ENCODE peak calls at places on chromosomes 12 and 14, in four cellular contexts. One of them, this sample, is unnamed.

GRCh38 chr14:61839452-61839851 is 77.2 kb downstream of the SNAPC1 start:
- DNase-seq in HepG2: no peak
- DNase-seq in K562: no peak
- DNase-seq in GM12878: no peak
- DNase-seq in this sample: no peak

GRCh38 chr12:101051901-101052550 is 158.0 kb downstream of the SLC5A8 start:
- DNase-seq in HepG2: peak
- DNase-seq in K562: no peak
- DNase-seq in GM12878: no peak
- DNase-seq in this sample: peak

GRCh38 chr12:11947218-11947617 is 123.5 kb upstream of the BCL2L14 start:
- DNase-seq in HepG2: no peak
- DNase-seq in K562: no peak
- DNase-seq in GM12878: no peak
- DNase-seq in this sample: no peak

GRCh38 chr12:26651566-26652188 is 181.3 kb downstream of the ITPR2 start:
- DNase-seq in HepG2: peak
- DNase-seq in K562: peak
- DNase-seq in GM12878: peak
- DNase-seq in this sample: peak

GRCh38 chr12:31736472-31736871 is 7.7 kb upstream of the AMN1 start:
- DNase-seq in HepG2: no peak
- DNase-seq in K562: no peak
- DNase-seq in GM12878: no peak
- DNase-seq in this sample: no peak

GRCh38 chr14:22767323-22767589 is 768 bp downstream of the OXA1L start:
- DNase-seq in HepG2: no peak
- DNase-seq in K562: no peak
- DNase-seq in GM12878: no peak
- DNase-seq in this sample: no peak

GRCh38 chr12:94435511-94435927 is 24.1 kb downstream of the CEP83 start:
- DNase-seq in HepG2: no peak
- DNase-seq in K562: no peak
- DNase-seq in GM12878: no peak
- DNase-seq in this sample: no peak

GRCh38 chr14:61876362-61877049 is 114.3 kb downstream of the SNAPC1 start:
- DNase-seq in HepG2: no peak
- DNase-seq in K562: no peak
- DNase-seq in GM12878: no peak
- DNase-seq in this sample: no peak

GRCh38 chr14:90388437-90388836 is 8.4 kb upstream of the CALM1 start:
- DNase-seq in HepG2: no peak
- DNase-seq in K562: no peak
- DNase-seq in GM12878: no peak
- DNase-seq in this sample: no peak

GRCh38 chr14:66482873-66483272 is 3.3 kb upstream of the CCDC196 start:
- DNase-seq in HepG2: no peak
- DNase-seq in K562: no peak
- DNase-seq in GM12878: no peak
- DNase-seq in this sample: no peak

GRCh38 chr12:48681738-48682532 is at the start of gene KANSL2:
- DNase-seq in HepG2: peak
- DNase-seq in K562: peak
- DNase-seq in GM12878: peak
- DNase-seq in this sample: peak

GRCh38 chr12:4579305-4580097 is 17.5 kb downstream of the DYRK4 start:
- DNase-seq in HepG2: peak
- DNase-seq in K562: peak
- DNase-seq in GM12878: no peak
- DNase-seq in this sample: no peak

GRCh38 chr14:29536886-29537511 is 390.6 kb downstream of the PRKD1 start:
- DNase-seq in HepG2: peak
- DNase-seq in K562: no peak
- DNase-seq in GM12878: no peak
- DNase-seq in this sample: no peak

GRCh38 chr14:59688224-59689170 is 111.9 kb upstream of the CCDC175 start:
- DNase-seq in HepG2: peak
- DNase-seq in K562: peak
- DNase-seq in GM12878: no peak
- DNase-seq in this sample: peak

GRCh38 chr14:69574266-69574953 is at the start of gene CCDC177:
- DNase-seq in HepG2: peak
- DNase-seq in K562: peak
- DNase-seq in GM12878: no peak
- DNase-seq in this sample: peak

GRCh38 chr12:6423267-6424007 is 21.3 kb upstream of the CD27 start:
- DNase-seq in HepG2: peak
- DNase-seq in K562: peak
- DNase-seq in GM12878: no peak
- DNase-seq in this sample: peak

GRCh38 chr12:113449839-113450238 is 21.8 kb downstream of the LHX5 start:
- DNase-seq in HepG2: no peak
- DNase-seq in K562: no peak
- DNase-seq in GM12878: no peak
- DNase-seq in this sample: no peak

GRCh38 chr12:95633049-95633545 is 81.8 kb upstream of the USP44 start:
- DNase-seq in HepG2: peak
- DNase-seq in K562: no peak
- DNase-seq in GM12878: no peak
- DNase-seq in this sample: no peak

GRCh38 chr14:61832783-61833182 is 70.6 kb downstream of the SNAPC1 start:
- DNase-seq in HepG2: no peak
- DNase-seq in K562: no peak
- DNase-seq in GM12878: no peak
- DNase-seq in this sample: no peak

DNA sequence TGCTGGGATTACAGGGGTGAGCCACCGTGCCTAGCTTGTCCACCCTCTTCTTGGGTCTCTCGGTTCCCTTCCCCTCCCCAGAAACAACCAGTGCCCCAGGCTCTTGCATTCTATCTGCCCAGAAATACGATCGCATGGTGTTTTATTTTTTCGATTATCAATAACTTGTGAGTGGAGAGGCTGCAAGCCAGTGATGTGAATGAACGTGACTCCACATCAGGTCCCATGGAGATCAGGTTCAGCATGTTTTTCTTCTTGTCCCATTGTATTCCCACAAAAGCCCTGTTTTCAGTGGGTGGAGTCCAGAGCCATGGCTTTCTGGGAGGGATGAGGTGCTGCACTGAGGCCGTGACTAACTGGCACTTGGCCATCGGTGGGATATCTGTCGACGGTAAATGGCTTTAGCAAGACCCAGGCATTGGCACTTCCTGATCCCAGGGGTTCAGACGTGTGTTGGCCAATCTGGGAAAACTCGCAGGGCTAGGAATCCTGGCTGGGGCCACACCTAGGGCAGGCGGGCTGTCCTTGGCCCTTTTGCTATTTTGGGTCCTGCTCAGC is 12.7 kb upstream of the HNF1A start:
- DNase-seq in HepG2: no peak
- DNase-seq in K562: no peak
- DNase-seq in GM12878: no peak
- DNase-seq in this sample: no peak
- TF ChIP-seq SP1 in HepG2: no peak
- TF ChIP-seq SP1 in K562: no peak
- TF ChIP-seq SP1 in GM12878: no peak
- TF ChIP-seq SP1 in this sample: no peak

DNA sequence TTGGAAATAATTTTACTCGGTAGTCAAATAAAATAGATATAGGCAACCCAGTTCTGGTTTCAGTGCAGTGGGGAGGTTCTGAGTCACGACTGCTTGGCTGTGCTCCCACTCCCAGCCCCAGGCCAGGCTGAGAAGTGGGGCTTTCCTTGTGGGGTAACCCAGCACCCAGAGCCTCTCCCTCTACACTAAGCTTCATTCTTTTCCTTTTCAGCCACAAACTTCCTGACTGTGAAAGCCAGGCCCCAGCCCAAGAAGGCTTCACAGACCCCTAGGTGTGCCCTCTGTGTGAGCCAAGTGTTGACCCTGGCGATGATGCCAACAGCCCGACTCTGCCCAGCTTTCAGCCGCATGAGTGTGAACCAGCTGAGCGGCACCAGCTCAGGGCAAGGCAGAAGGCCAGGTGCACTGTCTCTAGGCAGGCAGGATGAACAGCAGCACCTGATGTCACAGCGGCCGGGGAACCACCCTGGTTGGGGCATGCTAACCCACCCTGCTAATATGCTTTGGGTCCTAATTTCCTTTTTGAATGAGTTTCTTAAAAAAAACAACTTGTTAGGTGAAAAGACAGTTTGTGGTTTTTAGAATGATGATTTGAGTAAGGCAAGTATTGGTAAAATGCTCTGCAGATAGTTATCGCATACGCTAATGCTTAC is 42.2 kb upstream of the ATP23 start:
- DNase-seq in HepG2: no peak
- DNase-seq in K562: no peak
- DNase-seq in GM12878: peak
- DNase-seq in this sample: no peak
- TF ChIP-seq FOXK2 in HepG2: no peak
- TF ChIP-seq FOXK2 in K562: no peak
- TF ChIP-seq FOXK2 in GM12878: no peak
- TF ChIP-seq FOXK2 in this sample: no peak

DNA sequence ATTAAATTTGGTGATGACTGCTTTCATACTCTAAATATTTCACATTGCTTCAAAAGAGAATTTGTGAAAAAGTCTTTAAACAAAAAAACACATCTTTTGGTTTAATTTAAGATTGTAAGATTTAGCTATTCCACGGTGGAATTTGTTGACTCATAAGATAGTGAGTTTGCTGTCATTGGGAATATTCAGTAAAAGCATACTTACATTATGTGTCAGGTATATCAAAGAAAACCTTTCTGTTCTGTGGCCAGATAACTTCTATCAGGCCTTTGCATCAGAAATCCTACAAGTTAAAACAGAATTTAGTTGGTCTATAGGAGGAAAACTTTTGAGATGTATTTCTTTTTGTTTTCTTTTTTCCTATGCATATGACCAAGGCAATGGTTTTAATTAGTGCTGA is 148.8 kb upstream of the E2F7 start:
- DNase-seq in HepG2: no peak
- DNase-seq in K562: no peak
- DNase-seq in GM12878: no peak
- DNase-seq in this sample: no peak
- TF ChIP-seq FOXM1 in HepG2: no peak
- TF ChIP-seq FOXM1 in K562: no peak
- TF ChIP-seq FOXM1 in GM12878: no peak
- TF ChIP-seq FOXM1 in this sample: no peak

DNA sequence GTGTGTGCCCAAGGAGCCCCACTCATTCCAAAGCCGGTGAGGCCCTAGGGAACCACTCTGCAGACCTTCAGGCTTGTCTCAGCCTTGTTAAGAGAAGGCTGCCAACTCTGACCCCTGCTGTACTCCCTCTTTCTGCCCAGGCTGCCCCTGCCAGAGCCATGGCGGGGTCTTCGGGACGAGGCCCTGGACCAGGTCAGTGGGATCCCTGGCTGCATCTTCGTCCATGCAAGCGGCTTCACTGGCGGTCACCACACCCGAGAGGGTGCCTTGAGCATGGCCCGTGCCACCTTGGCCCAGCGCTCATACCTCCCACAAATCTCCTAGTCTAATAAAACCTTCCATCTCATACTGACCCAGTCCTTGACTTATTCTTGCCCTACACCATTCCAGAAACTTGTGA is 7.3 kb downstream of the MYG1 start:
- DNase-seq in HepG2: no peak
- DNase-seq in K562: no peak
- DNase-seq in GM12878: no peak
- DNase-seq in this sample: no peak
- TF ChIP-seq SP1 in HepG2: no peak
- TF ChIP-seq SP1 in K562: no peak
- TF ChIP-seq SP1 in GM12878: no peak
- TF ChIP-seq SP1 in this sample: no peak

GRCh38 chr14:55398679-55399078 is 13.0 kb downstream of the ATG14 start:
- DNase-seq in HepG2: no peak
- DNase-seq in K562: peak
- DNase-seq in GM12878: no peak
- DNase-seq in this sample: no peak
- TF ChIP-seq FOXK2 in HepG2: no peak
- TF ChIP-seq FOXK2 in K562: no peak
- TF ChIP-seq FOXK2 in GM12878: no peak
- TF ChIP-seq FOXK2 in this sample: no peak

GRCh38 chr12:132518354-132518992 is 28.5 kb downstream of the FBRSL1 start:
- DNase-seq in HepG2: no peak
- DNase-seq in K562: no peak
- DNase-seq in GM12878: no peak
- DNase-seq in this sample: no peak

GRCh38 chr12:132516064-132517012 is 26.4 kb downstream of the FBRSL1 start:
- DNase-seq in HepG2: no peak
- DNase-seq in K562: no peak
- DNase-seq in GM12878: no peak
- DNase-seq in this sample: no peak

GRCh38 chr12:132517013-132517739 is 27.2 kb downstream of the FBRSL1 start:
- DNase-seq in HepG2: peak
- DNase-seq in K562: no peak
- DNase-seq in GM12878: no peak
- DNase-seq in this sample: no peak

GRCh38 chr12:132514838-132515237 is 24.9 kb downstream of the FBRSL1 start:
- DNase-seq in HepG2: no peak
- DNase-seq in K562: no peak
- DNase-seq in GM12878: no peak
- DNase-seq in this sample: no peak

GRCh38 chr12:132517740-132518100 is 27.8 kb downstream of the FBRSL1 start:
- DNase-seq in HepG2: no peak
- DNase-seq in K562: no peak
- DNase-seq in GM12878: no peak
- DNase-seq in this sample: no peak
- TF ChIP-seq FOXM1 in HepG2: no peak
- TF ChIP-seq FOXM1 in K562: no peak
- TF ChIP-seq FOXM1 in GM12878: no peak
- TF ChIP-seq FOXM1 in this sample: no peak

This sample was measured in HEK293T.